ENCODE peak calls at places on chromosomes 13 and 19, in six cellular contexts. R, Y, T, U, X and L are unnamed samples.

GRCh38 chr13:49620170-49620621 is 8.1 kb upstream of the ARL11 start:
- DNase-seq in T (no peak), R (no peak), X (no peak), Y (no peak), U (no peak), L (no peak)

GRCh38 chr13:114161644-114162532 is 17.2 kb upstream of the CFAP97D2 start:
- DNase-seq in T (no peak), Y (peak; percentile 87), R (peak; percentile 4), U (peak; percentile 37), X (peak; percentile 86), L (no peak)

GRCh38 chr13:77832339-77833100 is 86.1 kb downstream of the EDNRB start:
- DNase-seq in U (no peak), X (peak; percentile 50), T (no peak), Y (no peak), R (no peak), L (no peak)

GRCh38 chr13:111909501-111909900 is 157.4 kb upstream of the SOX1 start:
- DNase-seq in X (no peak), Y (no peak), T (no peak), R (no peak), U (peak; percentile 2), L (no peak)

GRCh38 chr13:77579971-77580370 is 44.5 kb downstream of the SCEL start:
- DNase-seq in R (no peak), U (no peak), T (no peak), Y (no peak), X (no peak), L (no peak)

GRCh38 chr19:50003810-50004419 is 21.3 kb downstream of the VRK3 start:
- DNase-seq in X (peak; percentile 87), T (no peak), U (no peak), Y (no peak), R (peak; percentile 56), L (no peak)

GRCh38 chr19:31338069-31338767 is 11.0 kb downstream of the TSHZ3 start:
- DNase-seq in Y (no peak), R (peak; percentile 69), T (no peak), X (peak; percentile 47), U (no peak), L (no peak)

GRCh38 chr19:3409346-3410064 is 43.1 kb downstream of the NFIC start:
- DNase-seq in Y (peak; percentile 88), X (no peak), R (no peak), T (no peak), U (peak; percentile 74), L (no peak)

GRCh38 chr13:106361621-106362020 is 173.8 kb downstream of the EFNB2 start:
- DNase-seq in U (no peak), R (no peak), Y (no peak), X (no peak), T (no peak), L (no peak)

GRCh38 chr13:112943309-112944125 is 25.5 kb upstream of the MCF2L start:
- DNase-seq in X (peak; percentile 63), Y (peak; percentile 86), U (peak; percentile 28), T (no peak), R (no peak), L (no peak)

GRCh38 chr13:24254151-24254810 is 55.1 kb upstream of the C1QTNF9 start:
- DNase-seq in T (peak; percentile 14), U (no peak), Y (no peak), X (no peak), R (no peak), L (no peak)

GRCh38 chr13:109361562-109361961 is 424.8 kb downstream of the IRS2 start:
- DNase-seq in U (no peak), Y (no peak), T (no peak), X (no peak), R (no peak), L (no peak)

GRCh38 chr13:112161441-112162301 is 94.7 kb downstream of the SOX1 start:
- DNase-seq in T (no peak), X (no peak), R (no peak), Y (no peak), U (no peak), L (no peak)

GRCh38 chr19:11023016-11023415 is 62.2 kb downstream of the SMARCA4 start:
- DNase-seq in R (no peak), T (no peak), Y (no peak), X (no peak), U (no peak), L (no peak)

GRCh38 chr19:45496349-45496953 is 396 bp downstream of the RTN2 start:
- DNase-seq in Y (peak; percentile 89), X (peak; percentile 56), R (no peak), U (no peak), T (no peak), L (no peak)

GRCh38 chr19:18282021-18282787 is 782 bp upstream of the JUND start:
- DNase-seq in Y (peak; percentile 91), R (no peak), U (no peak), X (peak; percentile 86), T (no peak), L (peak; percentile 90)

GRCh38 chr19:17807731-17808316 is 12.9 kb downstream of the B3GNT3 start:
- DNase-seq in T (no peak), X (no peak), U (no peak), Y (no peak), R (no peak), L (no peak)

GRCh38 chr19:17610384-17610783 is 54.9 kb downstream of the COLGALT1 start:
- DNase-seq in T (no peak), X (no peak), U (no peak), R (no peak), Y (peak; percentile 18), L (no peak)

GRCh38 chr13:24053505-24054251 is 106.8 kb upstream of the SPATA13 start:
- DNase-seq in R (peak; percentile 39), U (peak; percentile 65), Y (no peak), X (peak; percentile 64), T (peak; percentile 11), L (peak; percentile 15)

GRCh38 chr19:13621413-13621812 is 115.1 kb upstream of the CACNA1A start:
- DNase-seq in R (peak; percentile 73), U (no peak), T (no peak), Y (peak; percentile 77), X (no peak), L (no peak)

GRCh38 chr13:111210488-111210887 is 95.4 kb downstream of the ARHGEF7 start:
- DNase-seq in X (no peak), U (no peak), R (peak; percentile 71), T (no peak), Y (peak; percentile 81), L (no peak)

GRCh38 chr19:10269333-10270179 is 1.4 kb upstream of the ICAM1 start:
- DNase-seq in Y (peak; percentile 94), U (peak; percentile 87), R (peak; percentile 56), T (peak; percentile 85), X (peak; percentile 90), L (no peak)

GRCh38 chr13:44013666-44014291 is 134.1 kb downstream of the LACC1 start:
- DNase-seq in Y (no peak), X (no peak), U (no peak), R (peak; percentile 33), T (no peak), L (no peak)

GRCh38 chr13:106533101-106533939 is 2.1 kb downstream of the EFNB2 start:
- DNase-seq in R (peak; percentile 54), U (peak; percentile 85), T (no peak), Y (peak; percentile 92), X (peak; percentile 42), L (no peak)

GRCh38 chr19:48746738-48747575 is at the start of gene IZUMO1:
- DNase-seq in T (no peak), U (peak; percentile 77), R (peak; percentile 81), X (no peak), Y (peak; percentile 95), L (no peak)

GRCh38 chr19:35644987-35645679 is 3.0 kb upstream of the COX6B1 start:
- DNase-seq in Y (peak; percentile 93), U (peak; percentile 70), X (peak; percentile 82), T (peak; percentile 78), R (no peak), L (peak; percentile 41)

GRCh38 chr13:24228852-24229458 is 68.4 kb downstream of the SPATA13 start:
- DNase-seq in U (peak; percentile 45), R (no peak), T (no peak), X (peak; percentile 40), Y (no peak), L (no peak)

GRCh38 chr19:30066781-30067759 is 125.0 kb downstream of the URI1 start:
- DNase-seq in T (no peak), U (no peak), X (no peak), R (no peak), Y (peak; percentile 32), L (no peak)

GRCh38 chr13:92187378-92187989 is 789.1 kb downstream of the GPC5 start:
- DNase-seq in U (no peak), X (peak; percentile 81), R (no peak), Y (no peak), T (no peak), L (peak; percentile 1)

GRCh38 chr13:96052655-96053002 is 572 bp downstream of the UGGT2 start:
- DNase-seq in T (no peak), Y (no peak), U (no peak), X (peak; percentile 61), R (no peak), L (no peak)

GRCh38 chr19:11881151-11881800 is 6.3 kb upstream of the ZNF69 start:
- DNase-seq in T (peak; percentile 13), R (no peak), U (peak; percentile 64), X (peak; percentile 82), Y (no peak), L (no peak)

GRCh38 chr13:47858678-47859050 is 142.4 kb downstream of the SUCLA2 start:
- DNase-seq in X (no peak), Y (no peak), T (no peak), U (no peak), R (no peak), L (no peak)

GRCh38 chr13:51849145-51850101 is 4.4 kb upstream of the TMEM272 start:
- DNase-seq in R (no peak), U (no peak), Y (no peak), X (peak; percentile 68), T (no peak), L (no peak)

GRCh38 chr19:53808710-53809125 is 15.4 kb downstream of the NLRP12 start:
- DNase-seq in R (no peak), X (peak; percentile 38), Y (no peak), U (no peak), T (no peak), L (no peak)

GRCh38 chr13:113526466-113527220 is 36.1 kb upstream of the DCUN1D2 start:
- DNase-seq in U (no peak), Y (peak; percentile 37), T (no peak), R (no peak), X (no peak), L (no peak)

GRCh38 chr19:54517483-54517882 is 14.9 kb downstream of the LAIR2 start:
- DNase-seq in T (peak; percentile 43), Y (no peak), R (no peak), X (peak; percentile 76), U (peak; percentile 57), L (peak; percentile 68)

GRCh38 chr19:55580628-55581144 is at the start of gene ZNF579:
- DNase-seq in U (peak; percentile 86), R (peak; percentile 67), X (peak; percentile 91), T (peak; percentile 73), Y (peak; percentile 95), L (peak; percentile 70)

GRCh38 chr13:94479559-94480095 is at the start of gene DCT:
- DNase-seq in T (no peak), U (no peak), R (no peak), X (no peak), Y (no peak), L (no peak)